ENCODE peak calls at places on chromosomes 1 and 21, in ten cellular contexts. One of them, this sample, is unnamed.

GRCh38 chr1:162470216-162470615 is 27.4 kb upstream of the UHMK1 start:
- DNase-seq in vagina: no peak
- DNase-seq in SJSA1: no peak
- DNase-seq in HCT116: no peak
- DNase-seq in small intestine: no peak
- DNase-seq in effector memory CD4-positive, alpha-beta T cell: no peak
- DNase-seq in right lobe of liver: no peak
- DNase-seq in aorta: no peak
- DNase-seq in prostate gland: no peak
- DNase-seq in heart right ventricle: no peak
- DNase-seq in this sample: no peak

GRCh38 chr1:156412653-156413309 is 43.8 kb downstream of the RHBG start:
- DNase-seq in prostate gland: no peak
- DNase-seq in HCT116: no peak
- DNase-seq in right lobe of liver: no peak
- DNase-seq in aorta: no peak
- DNase-seq in effector memory CD4-positive, alpha-beta T cell: no peak
- DNase-seq in heart right ventricle: no peak
- DNase-seq in vagina: no peak
- DNase-seq in SJSA1: no peak
- DNase-seq in small intestine: no peak
- DNase-seq in this sample: peak

GRCh38 chr1:156160744-156161181 is 7.4 kb downstream of the SEMA4A start:
- DNase-seq in vagina: no peak
- DNase-seq in heart right ventricle: peak
- DNase-seq in right lobe of liver: peak
- DNase-seq in small intestine: peak
- DNase-seq in effector memory CD4-positive, alpha-beta T cell: peak
- DNase-seq in SJSA1: peak
- DNase-seq in HCT116: no peak
- DNase-seq in prostate gland: peak
- DNase-seq in aorta: peak
- DNase-seq in this sample: peak

GRCh38 chr1:156815307-156815826 is 1.3 kb downstream of the SH2D2A start:
- DNase-seq in SJSA1: no peak
- DNase-seq in heart right ventricle: peak
- DNase-seq in effector memory CD4-positive, alpha-beta T cell: no peak
- DNase-seq in right lobe of liver: no peak
- DNase-seq in HCT116: no peak
- DNase-seq in small intestine: no peak
- DNase-seq in aorta: no peak
- DNase-seq in vagina: no peak
- DNase-seq in prostate gland: no peak
- DNase-seq in this sample: no peak

GRCh38 chr1:57017717-57018116 is 51.9 kb upstream of the C8B start:
- DNase-seq in heart right ventricle: no peak
- DNase-seq in HCT116: peak
- DNase-seq in effector memory CD4-positive, alpha-beta T cell: no peak
- DNase-seq in right lobe of liver: no peak
- DNase-seq in vagina: no peak
- DNase-seq in prostate gland: no peak
- DNase-seq in SJSA1: no peak
- DNase-seq in small intestine: no peak
- DNase-seq in aorta: no peak
- DNase-seq in this sample: no peak

GRCh38 chr1:154706851-154707250 is 98.9 kb upstream of the ADAR start:
- DNase-seq in aorta: no peak
- DNase-seq in SJSA1: no peak
- DNase-seq in HCT116: no peak
- DNase-seq in vagina: no peak
- DNase-seq in small intestine: no peak
- DNase-seq in prostate gland: no peak
- DNase-seq in effector memory CD4-positive, alpha-beta T cell: no peak
- DNase-seq in right lobe of liver: no peak
- DNase-seq in heart right ventricle: no peak
- DNase-seq in this sample: no peak

GRCh38 chr21:41537356-41537755 is 29.4 kb upstream of the TMPRSS2 start:
- DNase-seq in small intestine: no peak
- DNase-seq in heart right ventricle: no peak
- DNase-seq in prostate gland: no peak
- DNase-seq in effector memory CD4-positive, alpha-beta T cell: no peak
- DNase-seq in SJSA1: no peak
- DNase-seq in aorta: no peak
- DNase-seq in HCT116: no peak
- DNase-seq in right lobe of liver: no peak
- DNase-seq in vagina: no peak
- DNase-seq in this sample: no peak

GRCh38 chr21:28473530-28474225 is 519.0 kb downstream of the LTN1 start:
- DNase-seq in small intestine: no peak
- DNase-seq in HCT116: no peak
- DNase-seq in prostate gland: no peak
- DNase-seq in SJSA1: no peak
- DNase-seq in right lobe of liver: no peak
- DNase-seq in aorta: no peak
- DNase-seq in vagina: no peak
- DNase-seq in heart right ventricle: no peak
- DNase-seq in effector memory CD4-positive, alpha-beta T cell: no peak
- DNase-seq in this sample: no peak

GRCh38 chr1:55893155-55893554 is 678.0 kb upstream of the USP24 start:
- DNase-seq in heart right ventricle: no peak
- DNase-seq in HCT116: peak
- DNase-seq in effector memory CD4-positive, alpha-beta T cell: no peak
- DNase-seq in right lobe of liver: no peak
- DNase-seq in prostate gland: no peak
- DNase-seq in small intestine: peak
- DNase-seq in aorta: no peak
- DNase-seq in vagina: no peak
- DNase-seq in SJSA1: no peak
- DNase-seq in this sample: no peak

GRCh38 chr21:41361786-41362604 is at the start of gene MX2:
- DNase-seq in SJSA1: peak
- DNase-seq in vagina: peak
- DNase-seq in effector memory CD4-positive, alpha-beta T cell: peak
- DNase-seq in prostate gland: no peak
- DNase-seq in small intestine: peak
- DNase-seq in aorta: peak
- DNase-seq in right lobe of liver: no peak
- DNase-seq in HCT116: no peak
- DNase-seq in heart right ventricle: peak
- DNase-seq in this sample: peak

GRCh38 chr21:27827972-27828371 is 861.1 kb upstream of the ADAMTS5 start:
- DNase-seq in SJSA1: no peak
- DNase-seq in HCT116: no peak
- DNase-seq in right lobe of liver: no peak
- DNase-seq in prostate gland: no peak
- DNase-seq in small intestine: no peak
- DNase-seq in vagina: no peak
- DNase-seq in aorta: no peak
- DNase-seq in effector memory CD4-positive, alpha-beta T cell: no peak
- DNase-seq in heart right ventricle: no peak
- DNase-seq in this sample: no peak

GRCh38 chr1:174982971-174983689 is 16.6 kb upstream of the CACYBP start:
- DNase-seq in vagina: no peak
- DNase-seq in HCT116: peak
- DNase-seq in SJSA1: peak
- DNase-seq in aorta: no peak
- DNase-seq in right lobe of liver: no peak
- DNase-seq in heart right ventricle: no peak
- DNase-seq in effector memory CD4-positive, alpha-beta T cell: no peak
- DNase-seq in small intestine: peak
- DNase-seq in prostate gland: no peak
- DNase-seq in this sample: no peak

GRCh38 chr1:235878082-235878781 is 11.5 kb upstream of the LYST start:
- DNase-seq in effector memory CD4-positive, alpha-beta T cell: no peak
- DNase-seq in aorta: no peak
- DNase-seq in HCT116: no peak
- DNase-seq in vagina: no peak
- DNase-seq in heart right ventricle: no peak
- DNase-seq in SJSA1: no peak
- DNase-seq in small intestine: no peak
- DNase-seq in right lobe of liver: no peak
- DNase-seq in prostate gland: no peak
- DNase-seq in this sample: peak

GRCh38 chr21:45910548-45911221 is 70.9 kb upstream of the COL6A1 start:
- DNase-seq in heart right ventricle: no peak
- DNase-seq in prostate gland: no peak
- DNase-seq in vagina: no peak
- DNase-seq in small intestine: no peak
- DNase-seq in aorta: no peak
- DNase-seq in HCT116: no peak
- DNase-seq in SJSA1: no peak
- DNase-seq in effector memory CD4-positive, alpha-beta T cell: no peak
- DNase-seq in right lobe of liver: peak
- DNase-seq in this sample: no peak

GRCh38 chr1:69982992-69983391 is 222.4 kb downstream of the LRRC40 start:
- DNase-seq in right lobe of liver: no peak
- DNase-seq in small intestine: no peak
- DNase-seq in effector memory CD4-positive, alpha-beta T cell: no peak
- DNase-seq in HCT116: peak
- DNase-seq in SJSA1: no peak
- DNase-seq in aorta: no peak
- DNase-seq in prostate gland: no peak
- DNase-seq in vagina: no peak
- DNase-seq in heart right ventricle: no peak
- DNase-seq in this sample: no peak

GRCh38 chr21:30444204-30444603 is 4.1 kb downstream of the KRTAP15-1 start:
- DNase-seq in HCT116: no peak
- DNase-seq in vagina: no peak
- DNase-seq in right lobe of liver: no peak
- DNase-seq in small intestine: no peak
- DNase-seq in prostate gland: no peak
- DNase-seq in heart right ventricle: no peak
- DNase-seq in aorta: no peak
- DNase-seq in SJSA1: no peak
- DNase-seq in effector memory CD4-positive, alpha-beta T cell: no peak
- DNase-seq in this sample: no peak

GRCh38 chr1:16886860-16887605 is 8.7 kb upstream of the RNU1-2 start:
- DNase-seq in aorta: no peak
- DNase-seq in effector memory CD4-positive, alpha-beta T cell: no peak
- DNase-seq in vagina: no peak
- DNase-seq in prostate gland: no peak
- DNase-seq in HCT116: no peak
- DNase-seq in right lobe of liver: no peak
- DNase-seq in small intestine: no peak
- DNase-seq in SJSA1: no peak
- DNase-seq in heart right ventricle: no peak
- DNase-seq in this sample: no peak

GRCh38 chr1:153968400-153968799 is 698 bp downstream of the CREB3L4 start:
- DNase-seq in vagina: no peak
- DNase-seq in prostate gland: peak
- DNase-seq in right lobe of liver: no peak
- DNase-seq in effector memory CD4-positive, alpha-beta T cell: no peak
- DNase-seq in aorta: peak
- DNase-seq in heart right ventricle: no peak
- DNase-seq in HCT116: no peak
- DNase-seq in SJSA1: no peak
- DNase-seq in small intestine: no peak
- DNase-seq in this sample: peak

GRCh38 chr1:223393275-223394214 is at the start of gene CCDC185:
- DNase-seq in effector memory CD4-positive, alpha-beta T cell: no peak
- DNase-seq in prostate gland: no peak
- DNase-seq in HCT116: no peak
- DNase-seq in SJSA1: no peak
- DNase-seq in heart right ventricle: no peak
- DNase-seq in vagina: no peak
- DNase-seq in small intestine: peak
- DNase-seq in right lobe of liver: peak
- DNase-seq in aorta: peak
- DNase-seq in this sample: no peak

GRCh38 chr1:167086033-167086432 is 4.1 kb downstream of the GPA33 start:
- DNase-seq in HCT116: no peak
- DNase-seq in small intestine: peak
- DNase-seq in aorta: no peak
- DNase-seq in effector memory CD4-positive, alpha-beta T cell: no peak
- DNase-seq in prostate gland: no peak
- DNase-seq in SJSA1: no peak
- DNase-seq in heart right ventricle: no peak
- DNase-seq in vagina: no peak
- DNase-seq in right lobe of liver: no peak
- DNase-seq in this sample: no peak
- H3K4me3 ChIP-seq in HCT116: no peak
- H3K4me3 ChIP-seq in small intestine: peak
- H3K4me3 ChIP-seq in aorta: no peak
- H3K4me3 ChIP-seq in effector memory CD4-positive, alpha-beta T cell: no peak
- H3K4me3 ChIP-seq in prostate gland: no peak
- H3K4me3 ChIP-seq in SJSA1: no peak
- H3K4me3 ChIP-seq in heart right ventricle: no peak
- H3K4me3 ChIP-seq in vagina: no peak
- H3K4me3 ChIP-seq in right lobe of liver: no peak
- H3K4me3 ChIP-seq in this sample: no peak

GRCh38 chr1:203410117-203410900 is 59.4 kb upstream of the FMOD start:
- DNase-seq in vagina: no peak
- DNase-seq in prostate gland: no peak
- DNase-seq in right lobe of liver: no peak
- DNase-seq in SJSA1: no peak
- DNase-seq in HCT116: no peak
- DNase-seq in heart right ventricle: no peak
- DNase-seq in effector memory CD4-positive, alpha-beta T cell: no peak
- DNase-seq in small intestine: no peak
- DNase-seq in aorta: no peak
- DNase-seq in this sample: no peak
- H3K27ac ChIP-seq in vagina: peak
- H3K27ac ChIP-seq in prostate gland: peak
- H3K27ac ChIP-seq in right lobe of liver: no peak
- H3K27ac ChIP-seq in SJSA1: no peak
- H3K27ac ChIP-seq in HCT116: no peak
- H3K27ac ChIP-seq in heart right ventricle: no peak
- H3K27ac ChIP-seq in effector memory CD4-positive, alpha-beta T cell: no peak
- H3K27ac ChIP-seq in small intestine: no peak
- H3K27ac ChIP-seq in aorta: peak
- H3K27ac ChIP-seq in this sample: no peak

DNA sequence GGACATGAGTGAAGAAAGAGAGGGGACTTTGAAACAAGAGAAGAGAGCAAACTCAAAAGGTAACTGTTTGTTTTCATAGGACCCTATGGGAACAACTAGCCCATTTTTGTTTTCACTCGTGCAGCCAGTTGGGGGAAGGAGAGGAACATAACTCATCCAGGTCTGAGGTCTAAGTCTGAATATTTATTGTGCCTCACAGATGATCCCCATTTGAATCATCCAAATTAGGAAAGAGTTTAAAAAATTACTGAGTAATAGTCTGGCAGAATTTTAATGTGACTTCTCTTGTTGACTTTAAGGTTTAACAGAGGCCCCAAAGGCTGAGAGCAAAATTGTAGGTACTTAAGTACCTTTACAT is 10.4 kb upstream of the TSPAN2 start:
- DNase-seq in right lobe of liver: no peak
- DNase-seq in vagina: no peak
- DNase-seq in prostate gland: no peak
- DNase-seq in small intestine: no peak
- DNase-seq in effector memory CD4-positive, alpha-beta T cell: no peak
- DNase-seq in HCT116: no peak
- DNase-seq in SJSA1: no peak
- DNase-seq in aorta: no peak
- DNase-seq in heart right ventricle: no peak
- DNase-seq in this sample: no peak
- H3K4me3 ChIP-seq in right lobe of liver: no peak
- H3K4me3 ChIP-seq in vagina: peak
- H3K4me3 ChIP-seq in prostate gland: no peak
- H3K4me3 ChIP-seq in small intestine: peak
- H3K4me3 ChIP-seq in effector memory CD4-positive, alpha-beta T cell: peak
- H3K4me3 ChIP-seq in HCT116: no peak
- H3K4me3 ChIP-seq in SJSA1: peak
- H3K4me3 ChIP-seq in aorta: no peak
- H3K4me3 ChIP-seq in heart right ventricle: no peak
- H3K4me3 ChIP-seq in this sample: peak

GRCh38 chr1:115060501-115060900 is 28.8 kb downstream of the TSPAN2 start:
- DNase-seq in prostate gland: no peak
- DNase-seq in right lobe of liver: no peak
- DNase-seq in SJSA1: no peak
- DNase-seq in vagina: no peak
- DNase-seq in HCT116: no peak
- DNase-seq in aorta: no peak
- DNase-seq in small intestine: no peak
- DNase-seq in heart right ventricle: no peak
- DNase-seq in effector memory CD4-positive, alpha-beta T cell: no peak
- DNase-seq in this sample: no peak
- H3K27ac ChIP-seq in prostate gland: no peak
- H3K27ac ChIP-seq in right lobe of liver: no peak
- H3K27ac ChIP-seq in SJSA1: no peak
- H3K27ac ChIP-seq in vagina: no peak
- H3K27ac ChIP-seq in HCT116: no peak
- H3K27ac ChIP-seq in aorta: no peak
- H3K27ac ChIP-seq in small intestine: no peak
- H3K27ac ChIP-seq in heart right ventricle: no peak
- H3K27ac ChIP-seq in effector memory CD4-positive, alpha-beta T cell: no peak
- H3K27ac ChIP-seq in this sample: no peak